ENCODE peak calls at places on chromosomes 4 and X, in six cellular contexts. F is WTC11; Y is dorsolateral prefrontal cortex; N is activated CD4-positive, alpha-beta T cell treated with anti-CD3 and anti-CD28 coated beads, Interleukin-2, amount 50 U/mL, for 4 hours; I is stimulated activated CD4-positive, alpha-beta T cell treated with anti-CD3 and anti-CD28 coated beads, TNF-alpha, amount 100 ng/mL, for 48 hours; T is HCT116. R is an unnamed sample.

GRCh38 chrX:148698221-148698620 is 197.8 kb downstream of the AFF2 start:
- DNase-seq in T (no peak), F (no peak), Y (no peak), I (no peak), N (no peak), R (no peak)

GRCh38 chrX:2677764-2678163 is 13.3 kb upstream of the CD99 start:
- DNase-seq in T (peak), F (no peak), Y (peak), N (no peak), I (no peak), R (peak)

GRCh38 chrX:17456526-17456925 is 81.5 kb downstream of the NHS start:
- DNase-seq in T (no peak), N (no peak), Y (peak), I (no peak), F (no peak), R (no peak)

GRCh38 chr4:138576684-138577083 is 334.5 kb upstream of the SLC7A11 start:
- DNase-seq in T (peak), F (no peak), Y (no peak), N (no peak), I (no peak), R (peak)

GRCh38 chr4:29082684-29083083 is 1637.5 kb upstream of the PCDH7 start:
- DNase-seq in N (no peak), Y (no peak), T (no peak), I (no peak), F (no peak), R (no peak)

GRCh38 chrX:66163849-66164401 is at the start of gene HEPH:
- DNase-seq in N (no peak), Y (no peak), T (no peak), F (peak), I (no peak), R (no peak)

GRCh38 chrX:63750846-63751245 is 34.2 kb downstream of the ARHGEF9 start:
- DNase-seq in I (no peak), F (no peak), N (no peak), T (no peak), Y (no peak), R (no peak)

GRCh38 chr4:176753049-176753448 is 39.7 kb downstream of the VEGFC start:
- DNase-seq in Y (no peak), N (no peak), I (no peak), T (no peak), F (no peak), R (peak)

GRCh38 chr4:47468686-47469365 is 5.3 kb upstream of the COMMD8 start:
- DNase-seq in I (no peak), T (no peak), F (no peak), Y (no peak), N (no peak), R (no peak)

GRCh38 chrX:111348363-111348927 is 63.5 kb downstream of the DCX start:
- DNase-seq in N (no peak), Y (no peak), I (no peak), F (no peak), T (no peak), R (no peak)

GRCh38 chr4:110196206-110196870 is 2.1 kb downstream of the ELOVL6 start:
- DNase-seq in N (peak), Y (peak), I (peak), F (peak), T (no peak), R (no peak)

GRCh38 chr4:96205143-96205542 is 365.2 kb downstream of the PDHA2 start:
- DNase-seq in N (no peak), F (no peak), Y (no peak), T (no peak), I (no peak), R (no peak)

GRCh38 chr4:124970011-124970410 is 257.5 kb upstream of the ANKRD50 start:
- DNase-seq in Y (no peak), F (no peak), I (no peak), N (no peak), T (no peak), R (no peak)

GRCh38 chr4:40908702-40909362 is 159.1 kb downstream of the NSUN7 start:
- DNase-seq in I (peak), F (peak), Y (peak), N (peak), T (peak), R (peak)

GRCh38 chr4:154254999-154255398 is 236.6 kb downstream of the DCHS2 start:
- DNase-seq in N (no peak), Y (no peak), I (no peak), T (peak), F (no peak), R (no peak)

GRCh38 chrX:131812847-131813825 is 210.0 kb upstream of the STK26 start:
- DNase-seq in F (no peak), N (peak), T (no peak), I (peak), Y (peak), R (no peak)

GRCh38 chr4:63742882-63743281 is 666.4 kb downstream of the TECRL start:
- DNase-seq in T (no peak), N (no peak), I (no peak), F (no peak), Y (no peak), R (no peak)

GRCh38 chr4:83772680-83773079 is 236.8 kb downstream of the GPAT3 start:
- DNase-seq in T (no peak), N (no peak), I (no peak), Y (no peak), F (no peak), R (no peak)

R was measured in NCI-H460.